ENCODE peak calls at places on chromosomes 2 and 18, in six cellular contexts. B is AG10803, E is astrocyte, T is kidney, M is bronchial epithelial cell, K is neural progenitor cell. U is an unnamed sample.

GRCh38 chr2:71531522-71532047 is 78.2 kb downstream of the DYSF start:
- DNase-seq in E (peak), B (peak), K (no peak), M (peak), T (no peak), U (peak)

GRCh38 chr2:5982217-5982910 is 290.2 kb downstream of the SOX11 start:
- DNase-seq in B (no peak), T (no peak), K (no peak), E (no peak), M (no peak), U (no peak)

GRCh38 chr2:219624565-219624964 is 2.9 kb upstream of the SLC4A3 start:
- DNase-seq in K (no peak), E (no peak), M (no peak), B (no peak), T (no peak), U (no peak)

GRCh38 chr2:8546319-8547283 is 135.3 kb upstream of the ID2 start:
- DNase-seq in E (no peak), M (no peak), K (no peak), T (peak), B (no peak), U (no peak)

GRCh38 chr2:15968280-15969178 is 28.2 kb downstream of the MYCN start:
- DNase-seq in E (no peak), T (no peak), M (peak), K (no peak), B (no peak), U (no peak)

GRCh38 chr18:44715841-44716240 is 35.2 kb downstream of the SETBP1 start:
- DNase-seq in T (no peak), K (peak), M (no peak), B (peak), E (no peak), U (no peak)

GRCh38 chr2:128413718-128414341 is 95.2 kb upstream of the HS6ST1 start:
- DNase-seq in E (no peak), B (no peak), K (no peak), T (peak), M (no peak), U (no peak)

GRCh38 chr2:75340560-75340959 is 141.2 kb upstream of the TACR1 start:
- DNase-seq in M (peak), B (peak), E (peak), K (no peak), T (no peak), U (no peak)

GRCh38 chr2:200270732-200271131 is 35.8 kb upstream of the SPATS2L start:
- DNase-seq in T (no peak), E (no peak), K (no peak), B (no peak), M (peak), U (no peak)

GRCh38 chr2:18927525-18928232 is 338.3 kb upstream of the NT5C1B start:
- DNase-seq in E (no peak), K (no peak), B (peak), T (no peak), M (no peak), U (no peak)

GRCh38 chr2:114550895-114551793 is 108.7 kb downstream of the DPP10 start:
- DNase-seq in T (no peak), B (peak), M (peak), E (peak), K (peak), U (peak)

GRCh38 chr18:63586431-63586830 is 712 bp upstream of the SERPINB13 start:
- DNase-seq in T (no peak), M (peak), K (no peak), E (no peak), B (no peak), U (no peak)

GRCh38 chr18:12769136-12769535 is 66.3 kb downstream of the PSMG2 start:
- DNase-seq in M (no peak), E (no peak), K (no peak), B (no peak), T (no peak), U (no peak)

GRCh38 chr18:44680271-44681038 is at the start of gene SETBP1:
- DNase-seq in E (peak), M (peak), B (peak), T (peak), K (peak), U (no peak)

GRCh38 chr2:236021497-236022057 is 146.6 kb downstream of the GBX2 start:
- DNase-seq in K (no peak), M (no peak), T (no peak), B (peak), E (no peak), U (no peak)

GRCh38 chr2:28169492-28169891 is 223.2 kb upstream of the FOSL2 start:
- DNase-seq in T (no peak), B (no peak), E (no peak), K (no peak), M (no peak), U (no peak)

GRCh38 chr2:3657881-3658280 is at the start of gene ALLC:
- DNase-seq in K (no peak), E (no peak), M (no peak), T (no peak), B (no peak), U (no peak)

GRCh38 chr2:112730791-112731190 is 10.0 kb downstream of the NT5DC4 start:
- DNase-seq in K (no peak), E (no peak), M (no peak), B (no peak), T (no peak), U (no peak)

GRCh38 chr2:105141099-105141614 is 100.4 kb upstream of the GPR45 start:
- DNase-seq in T (no peak), B (no peak), E (no peak), M (no peak), K (no peak), U (no peak)

GRCh38 chr2:234249873-234250272 is 199.4 kb downstream of the SPP2 start:
- DNase-seq in E (peak), B (peak), T (no peak), M (peak), K (peak), U (peak)

GRCh38 chr18:63878982-63879381 is 8.5 kb upstream of the SERPINB2 start:
- DNase-seq in M (no peak), B (peak), T (no peak), E (no peak), K (no peak), U (no peak)

GRCh38 chr2:46032996-46033395 is 264.2 kb upstream of the EPAS1 start:
- DNase-seq in B (no peak), K (no peak), E (no peak), T (no peak), M (peak), U (no peak)

GRCh38 chr2:144470819-144471218 is 49.1 kb downstream of the ZEB2 start:
- DNase-seq in K (no peak), B (no peak), E (peak), T (no peak), M (no peak), U (no peak)

GRCh38 chr2:127089466-127090235 is 17.3 kb downstream of the BIN1 start:
- DNase-seq in M (no peak), T (no peak), K (no peak), E (no peak), B (no peak), U (no peak)

GRCh38 chr2:160427629-160428424 is 65.8 kb downstream of the RBMS1 start:
- DNase-seq in K (no peak), T (no peak), M (no peak), E (peak), B (peak), U (peak)

GRCh38 chr2:160735696-160736095 is 242.1 kb upstream of the RBMS1 start:
- DNase-seq in E (no peak), T (no peak), B (peak), K (no peak), M (no peak), U (no peak)

GRCh38 chr18:80194874-80195570 is 52.3 kb downstream of the PARD6G start:
- DNase-seq in M (no peak), E (no peak), B (no peak), K (no peak), T (no peak), U (no peak)

GRCh38 chr2:172088245-172089004 is 3.1 kb downstream of the DLX1 start:
- DNase-seq in B (no peak), T (peak), K (peak), E (no peak), M (no peak), U (no peak)

GRCh38 chr2:49490710-49491109 is 336.4 kb upstream of the FSHR start:
- DNase-seq in M (peak), T (peak), K (peak), B (no peak), E (no peak), U (no peak)

GRCh38 chr2:45992021-45992745 is 305.0 kb upstream of the EPAS1 start:
- DNase-seq in E (peak), B (peak), T (peak), M (peak), K (no peak), U (peak)

GRCh38 chr18:45526120-45526841 is 89.0 kb upstream of the SLC14A2 start:
- DNase-seq in M (peak), K (no peak), E (peak), T (no peak), B (peak), U (peak)

GRCh38 chr2:110948027-110948687 is 172.6 kb upstream of the BCL2L11 start:
- DNase-seq in T (no peak), M (no peak), E (no peak), K (no peak), B (no peak), U (no peak)

GRCh38 chr2:172552547-172553291 is 3.2 kb upstream of the PDK1 start:
- DNase-seq in T (no peak), M (peak), E (peak), K (no peak), B (peak), U (peak)

GRCh38 chr18:10232062-10232461 is 222.4 kb upstream of the APCDD1 start:
- DNase-seq in T (no peak), K (no peak), M (no peak), E (peak), B (peak), U (no peak)

GRCh38 chr2:216694201-216694825 is 1.0 kb downstream of the IGFBP5 start:
- DNase-seq in E (peak), B (peak), K (peak), M (peak), T (peak), U (peak)

GRCh38 chr2:239154971-239155805 is 245.6 kb downstream of the HDAC4 start:
- DNase-seq in T (peak), K (no peak), E (no peak), B (no peak), M (no peak), U (no peak)

GRCh38 chr2:136363470-136363869 is 245.5 kb upstream of the CXCR4 start:
- DNase-seq in T (no peak), E (no peak), B (no peak), M (no peak), K (no peak), U (no peak)

GRCh38 chr2:102224824-102225739 is 38.3 kb downstream of the IL1RL2 start:
- DNase-seq in E (no peak), K (no peak), M (peak), T (no peak), B (no peak), U (no peak)

GRCh38 chr18:73147591-73147990 is 279.8 kb upstream of the NETO1 start:
- DNase-seq in T (no peak), B (no peak), M (no peak), K (no peak), E (no peak), U (no peak)

DNA sequence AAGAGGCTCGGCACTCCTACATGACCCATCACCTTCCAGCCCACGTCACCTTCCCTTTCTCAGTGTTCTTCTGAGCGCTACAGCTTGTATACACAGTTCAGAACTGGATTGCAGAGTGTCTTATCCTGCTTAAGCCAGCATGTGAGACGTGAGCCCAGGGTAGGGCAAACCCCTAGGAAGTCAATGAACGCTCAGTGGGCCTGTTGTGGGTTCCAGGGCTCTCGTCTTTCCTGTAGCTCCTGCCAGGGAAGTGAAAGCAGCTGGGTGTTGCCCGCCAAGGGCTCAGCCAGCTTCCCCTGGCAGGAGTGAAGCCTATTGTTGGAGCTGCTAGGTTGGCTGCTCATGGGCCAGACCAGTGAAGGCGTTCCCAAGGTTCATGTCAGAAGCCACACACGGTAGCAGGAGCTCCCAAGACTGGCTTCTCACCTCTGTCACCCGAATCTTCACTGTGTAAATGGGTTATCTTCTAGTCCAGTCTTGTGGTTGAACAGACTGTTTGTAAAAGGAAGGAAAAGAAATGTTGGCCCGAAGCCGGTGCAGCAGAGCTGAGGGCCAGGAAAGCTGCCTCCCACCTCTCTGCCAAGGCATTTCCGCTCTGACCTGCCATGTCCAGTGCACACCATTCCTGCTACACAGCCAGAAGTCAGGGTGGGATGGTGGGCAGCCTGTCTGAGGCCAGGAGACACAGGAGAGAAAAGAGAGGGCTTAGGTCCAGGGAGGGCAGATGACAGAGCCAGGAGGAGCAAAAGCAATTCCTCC is 69.6 kb upstream of the RMDN2 start:
- DNase-seq in T (peak), B (peak), M (no peak), E (no peak), K (no peak), U (no peak)
- H3K4me3 ChIP-seq in T (no peak), B (no peak), M (no peak), E (no peak), K (no peak), U (no peak)

GRCh38 chr2:176160251-176161040 is 3.3 kb downstream of the HOXD3 start:
- DNase-seq in M (no peak), E (peak), B (no peak), K (no peak), T (peak), U (no peak)
- TF ChIP-seq CTCF in M (no peak), E (no peak), B (no peak), K (no peak), T (no peak), U (no peak)

GRCh38 chr2:44943693-44944101 is 2.2 kb downstream of the SIX3 start:
- DNase-seq in B (no peak), E (no peak), M (no peak), K (peak), T (no peak), U (no peak)
- H3K4me3 ChIP-seq in B (no peak), E (peak), M (no peak), K (peak), T (no peak), U (no peak)

GRCh38 chr2:64629329-64629781 is 24.4 kb downstream of the SERTAD2 start:
- DNase-seq in K (no peak), B (no peak), T (no peak), M (peak), E (no peak), U (no peak)

GRCh38 chr2:64626146-64626809 is 27.4 kb downstream of the SERTAD2 start:
- DNase-seq in K (no peak), E (no peak), M (no peak), T (no peak), B (no peak), U (no peak)

GRCh38 chr2:64627860-64628841 is 25.6 kb downstream of the SERTAD2 start:
- DNase-seq in B (no peak), K (no peak), M (no peak), T (no peak), E (no peak), U (no peak)

GRCh38 chr2:64625352-64626145 is 28.2 kb downstream of the SERTAD2 start:
- DNase-seq in B (no peak), M (no peak), K (peak), T (no peak), E (no peak), U (no peak)

DNA sequence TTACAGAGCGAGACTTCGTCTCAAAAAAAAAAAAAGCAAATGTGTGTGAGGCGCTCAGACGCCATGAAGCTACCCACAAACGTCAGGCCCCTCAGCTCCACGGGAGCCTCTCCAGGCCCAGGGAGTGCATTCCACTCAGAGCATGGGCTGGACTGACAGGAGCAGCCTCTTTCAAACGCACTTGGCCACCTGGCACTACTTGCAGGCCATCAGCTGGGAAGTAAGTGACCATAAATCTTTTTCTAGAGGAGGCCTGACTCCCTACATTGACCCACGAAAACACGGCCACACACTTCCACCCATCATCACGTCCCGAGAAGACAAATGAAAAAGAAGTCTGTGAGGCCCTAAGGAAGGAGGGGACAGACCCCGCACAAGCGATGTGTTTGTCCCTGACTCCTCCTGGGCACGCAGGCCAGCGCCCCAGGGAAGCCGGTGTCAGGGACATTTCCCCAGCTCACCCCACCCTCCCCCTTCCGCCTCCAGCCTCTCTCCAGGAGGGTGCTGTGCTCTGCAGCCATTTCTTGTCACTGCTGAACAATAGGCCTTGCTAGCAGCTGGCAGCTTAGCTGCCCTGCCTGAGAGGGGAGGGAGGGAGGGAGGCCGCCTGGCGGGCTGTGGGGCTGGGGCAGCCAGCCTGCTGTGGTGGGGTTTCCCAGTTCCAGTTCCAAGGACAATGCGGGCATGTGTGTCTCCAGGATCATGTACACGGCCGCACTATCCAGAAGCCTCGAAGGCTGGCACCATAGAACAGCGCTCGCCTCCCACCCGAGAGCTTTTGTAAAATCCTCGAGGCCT is 26.6 kb downstream of the SERTAD2 start:
- DNase-seq in M (no peak), T (no peak), K (peak), B (no peak), E (no peak), U (no peak)
- TF ChIP-seq CTCF in M (no peak), T (no peak), K (peak), B (no peak), E (no peak), U (no peak)

GRCh38 chr2:108909917-108910515 is 79.0 kb downstream of the EDAR start:
- DNase-seq in K (no peak), T (no peak), B (no peak), E (no peak), M (no peak), U (no peak)
- H3K4me3 ChIP-seq in K (no peak), T (no peak), B (no peak), E (no peak), M (no peak), U (no peak)

GRCh38 chr2:178895872-178896271 is 88.6 kb upstream of the TTN start:
- DNase-seq in M (no peak), E (no peak), K (no peak), B (no peak), T (no peak), U (no peak)

GRCh38 chr2:178895171-178895570 is 87.9 kb upstream of the TTN start:
- DNase-seq in K (no peak), M (no peak), E (no peak), T (no peak), B (no peak), U (no peak)

GRCh38 chr2:178891959-178892485 is 84.8 kb upstream of the TTN start:
- DNase-seq in M (no peak), B (no peak), E (no peak), K (no peak), T (no peak), U (no peak)

GRCh38 chr2:178886006-178886405 is 78.8 kb upstream of the TTN start:
- DNase-seq in M (peak), K (no peak), T (no peak), E (no peak), B (no peak), U (no peak)

DNA sequence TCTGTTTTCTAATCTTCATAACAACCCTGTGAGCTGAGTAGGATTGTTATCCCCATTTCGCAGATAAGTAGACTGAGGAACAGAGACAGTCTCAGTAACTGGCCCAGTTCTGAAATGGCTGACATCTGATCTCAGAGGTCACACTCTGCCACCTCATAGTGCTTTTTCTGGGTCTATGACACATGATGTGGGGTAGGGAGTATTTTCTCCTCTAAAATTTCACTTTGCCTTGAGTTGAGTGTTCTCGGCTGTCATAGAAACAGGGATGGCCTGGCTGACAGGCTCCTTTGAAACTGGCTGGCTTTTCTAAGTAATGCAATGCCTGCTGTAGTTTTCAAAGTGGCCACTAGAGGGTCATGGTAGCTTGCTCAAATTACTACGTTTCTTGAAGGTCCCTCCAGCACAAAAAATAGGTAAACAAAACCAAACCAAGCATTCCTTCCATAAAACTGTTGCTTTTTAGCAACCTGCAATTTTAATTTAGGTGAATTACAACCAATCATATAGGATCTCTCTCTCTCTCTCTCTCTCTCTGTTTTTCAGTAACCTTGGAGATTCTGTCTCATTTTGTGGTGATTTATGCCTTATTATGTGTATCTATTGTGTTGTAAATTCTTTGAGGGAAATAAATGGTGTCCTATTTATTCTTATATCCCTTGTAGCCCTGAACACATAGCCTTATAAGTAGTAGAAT is 84.2 kb upstream of the TTN start:
- DNase-seq in K (peak), E (peak), T (no peak), M (peak), B (peak), U (peak)
- TF ChIP-seq CTCF in K (peak), E (peak), T (peak), M (peak), B (peak), U (peak)